ENCODE peak calls at places on chromosomes 3 and 15, in eight cellular contexts. G is colonic mucosa, L is brain microvascular endothelial cell, Q is GM23338, T is cardiac muscle cell, P is uterus, Y is heart left ventricle, U is MM.1S. R is an unnamed sample.

GRCh38 chr3:52005571-52005986 is 9.9 kb upstream of the RPL29 start:
- DNase-seq in G (no peak), L (peak), Q (peak), T (peak), P (no peak), Y (peak), U (no peak), R (peak)

GRCh38 chr3:130374908-130375307 is 29.4 kb downstream of the COL6A5 start:
- DNase-seq in G (no peak), L (no peak), Q (no peak), T (no peak), P (no peak), Y (no peak), U (no peak), R (no peak)

GRCh38 chr3:95911767-95912166 is 902.6 kb upstream of the EPHA6 start:
- DNase-seq in G (no peak), L (no peak), Q (no peak), T (no peak), P (no peak), Y (no peak), U (no peak), R (no peak)

GRCh38 chr15:44340410-44340809 is 51.9 kb downstream of the GOLM2 start:
- DNase-seq in G (no peak), L (peak), Q (peak), T (peak), P (no peak), Y (no peak), U (no peak), R (peak)

GRCh38 chr3:51271172-51271571 is 113.9 kb upstream of the MANF start:
- DNase-seq in G (no peak), L (no peak), Q (no peak), T (no peak), P (no peak), Y (no peak), U (no peak), R (no peak)

GRCh38 chr15:59565299-59565698 is 46.3 kb upstream of the GCNT3 start:
- DNase-seq in G (no peak), L (no peak), Q (no peak), T (no peak), P (no peak), Y (no peak), U (no peak), R (no peak)

GRCh38 chr15:99145005-99145404 is 40.1 kb downstream of the SYNM start:
- DNase-seq in G (no peak), L (no peak), Q (no peak), T (no peak), P (no peak), Y (no peak), U (no peak), R (no peak)

GRCh38 chr3:112378989-112379692 is 46.2 kb downstream of the CD200 start:
- DNase-seq in G (no peak), L (peak), Q (peak), T (peak), P (no peak), Y (no peak), U (no peak), R (peak)

GRCh38 chr3:153621988-153622387 is 460.0 kb downstream of the RAP2B start:
- DNase-seq in G (no peak), L (no peak), Q (no peak), T (no peak), P (no peak), Y (no peak), U (peak), R (no peak)

GRCh38 chr3:138303474-138303873 is 26.2 kb downstream of the NME9 start:
- DNase-seq in G (no peak), L (no peak), Q (no peak), T (no peak), P (no peak), Y (no peak), U (no peak), R (no peak)

GRCh38 chr3:161222662-161223061 is 1.6 kb downstream of the NMD3 start:
- DNase-seq in G (no peak), L (no peak), Q (no peak), T (peak), P (no peak), Y (no peak), U (no peak), R (no peak)

GRCh38 chr3:7546219-7546618 is 685.3 kb downstream of the GRM7 start:
- DNase-seq in G (no peak), L (peak), Q (no peak), T (peak), P (no peak), Y (no peak), U (no peak), R (no peak)

GRCh38 chr3:64595253-64595694 is 92.5 kb downstream of the ADAMTS9 start:
- DNase-seq in G (no peak), L (peak), Q (no peak), T (peak), P (peak), Y (peak), U (no peak), R (no peak)

GRCh38 chr3:37262816-37263393 is 88.5 kb upstream of the LRRFIP2 start:
- DNase-seq in G (no peak), L (peak), Q (no peak), T (no peak), P (no peak), Y (no peak), U (no peak), R (no peak)

GRCh38 chr3:20111836-20112235 is 71.6 kb downstream of the KAT2B start:
- DNase-seq in G (no peak), L (peak), Q (peak), T (no peak), P (no peak), Y (no peak), U (no peak), R (no peak)

GRCh38 chr15:48538941-48539340 is 106.6 kb downstream of the FBN1 start:
- DNase-seq in G (no peak), L (no peak), Q (no peak), T (peak), P (no peak), Y (no peak), U (no peak), R (no peak)

GRCh38 chr3:39644176-39644575 is 165.2 kb upstream of the MYRIP start:
- DNase-seq in G (no peak), L (peak), Q (no peak), T (peak), P (no peak), Y (no peak), U (no peak), R (peak)

GRCh38 chr3:126519506-126520455 is 2.2 kb upstream of the UROC1 start:
- DNase-seq in G (no peak), L (no peak), Q (no peak), T (no peak), P (no peak), Y (no peak), U (no peak), R (no peak)

GRCh38 chr15:58070801-58071418 is 5.4 kb upstream of the ALDH1A2 start:
- DNase-seq in G (peak), L (peak), Q (peak), T (peak), P (peak), Y (peak), U (peak), R (no peak)

GRCh38 chr15:57218826-57219576 is 157.3 kb upstream of the CGNL1 start:
- DNase-seq in G (no peak), L (peak), Q (peak), T (peak), P (no peak), Y (no peak), U (no peak), R (peak)

DNA sequence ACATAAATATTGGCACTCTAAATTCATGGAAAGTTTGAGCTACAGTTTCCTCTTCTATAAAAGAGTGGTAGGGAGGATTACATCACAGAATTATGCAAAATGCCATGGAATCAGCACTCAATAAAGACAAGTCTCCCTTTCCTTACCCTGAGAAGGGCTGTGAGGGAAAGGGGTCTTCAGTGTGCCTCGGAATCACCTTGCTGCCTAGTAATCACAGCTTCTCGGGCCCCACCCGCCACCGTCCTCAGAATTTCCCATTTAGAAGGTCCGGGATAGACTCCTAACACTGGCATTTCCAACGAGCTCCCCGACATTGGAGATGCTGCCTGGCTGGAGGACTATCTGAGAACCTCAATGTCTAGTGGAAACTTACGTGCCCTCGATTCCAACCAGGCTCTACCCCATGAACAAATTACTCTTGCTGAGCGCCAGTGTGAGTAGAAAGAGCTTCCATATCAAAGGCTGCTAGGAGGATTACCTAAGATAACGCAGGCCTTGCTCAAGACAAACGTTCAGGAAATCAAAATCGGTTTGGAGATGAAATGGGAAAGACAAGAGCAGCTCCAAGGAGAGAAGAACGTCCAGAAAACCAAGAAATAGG is 92.1 kb upstream of the CHD2 start:
- DNase-seq in G (peak), L (no peak), Q (peak), T (peak), P (peak), Y (no peak), U (no peak), R (no peak)
- H3K4me3 ChIP-seq in G (peak), L (no peak), Q (peak), T (no peak), P (peak), Y (peak), U (peak), R (no peak)

GRCh38 chr3:197752107-197752506 is 2.4 kb downstream of the FYTTD1 start:
- DNase-seq in G (no peak), L (no peak), Q (no peak), T (no peak), P (no peak), Y (no peak), U (no peak), R (no peak)
- TF ChIP-seq CTCF in G (no peak), L (no peak), Q (no peak), T (no peak), P (no peak), Y (no peak), U (no peak), R (no peak)

GRCh38 chr15:74750759-74751158 is 2.1 kb downstream of the CYP1A2 start:
- DNase-seq in G (no peak), L (no peak), Q (no peak), T (no peak), P (no peak), Y (no peak), U (no peak), R (no peak)
- H3K4me3 ChIP-seq in G (no peak), L (no peak), Q (no peak), T (no peak), P (no peak), Y (no peak), U (no peak), R (no peak)

GRCh38 chr3:23052230-23053019 is 150.7 kb upstream of the UBE2E2 start:
- DNase-seq in G (no peak), L (peak), Q (peak), T (peak), P (no peak), Y (no peak), U (no peak), R (no peak)
- TF ChIP-seq CTCF in G (no peak), L (peak), Q (peak), T (peak), P (no peak), Y (no peak), U (no peak), R (no peak)

DNA sequence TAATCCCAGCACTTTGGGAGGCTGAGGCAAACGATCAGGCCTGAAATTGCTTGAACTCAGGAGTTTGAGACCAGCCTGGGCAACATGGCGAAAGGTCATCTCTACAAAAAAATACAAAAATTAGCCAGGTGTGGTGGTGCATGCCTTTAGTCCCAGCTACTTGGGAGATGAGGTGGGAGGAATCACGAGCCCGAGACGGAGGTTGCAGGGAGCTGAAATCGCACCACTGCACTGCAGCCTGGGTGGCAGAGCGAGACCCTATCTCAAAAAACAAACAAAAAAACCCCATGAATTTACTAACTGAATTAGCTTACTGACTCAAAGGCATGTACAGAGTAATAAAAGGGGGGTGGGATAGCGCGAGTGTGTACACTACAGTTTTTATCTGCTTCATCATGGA is 19.4 kb downstream of the ARF4 start:
- DNase-seq in G (no peak), L (no peak), Q (no peak), T (no peak), P (no peak), Y (no peak), U (no peak), R (no peak)
- H3K4me3 ChIP-seq in G (no peak), L (no peak), Q (no peak), T (no peak), P (no peak), Y (no peak), U (no peak), R (no peak)

DNA sequence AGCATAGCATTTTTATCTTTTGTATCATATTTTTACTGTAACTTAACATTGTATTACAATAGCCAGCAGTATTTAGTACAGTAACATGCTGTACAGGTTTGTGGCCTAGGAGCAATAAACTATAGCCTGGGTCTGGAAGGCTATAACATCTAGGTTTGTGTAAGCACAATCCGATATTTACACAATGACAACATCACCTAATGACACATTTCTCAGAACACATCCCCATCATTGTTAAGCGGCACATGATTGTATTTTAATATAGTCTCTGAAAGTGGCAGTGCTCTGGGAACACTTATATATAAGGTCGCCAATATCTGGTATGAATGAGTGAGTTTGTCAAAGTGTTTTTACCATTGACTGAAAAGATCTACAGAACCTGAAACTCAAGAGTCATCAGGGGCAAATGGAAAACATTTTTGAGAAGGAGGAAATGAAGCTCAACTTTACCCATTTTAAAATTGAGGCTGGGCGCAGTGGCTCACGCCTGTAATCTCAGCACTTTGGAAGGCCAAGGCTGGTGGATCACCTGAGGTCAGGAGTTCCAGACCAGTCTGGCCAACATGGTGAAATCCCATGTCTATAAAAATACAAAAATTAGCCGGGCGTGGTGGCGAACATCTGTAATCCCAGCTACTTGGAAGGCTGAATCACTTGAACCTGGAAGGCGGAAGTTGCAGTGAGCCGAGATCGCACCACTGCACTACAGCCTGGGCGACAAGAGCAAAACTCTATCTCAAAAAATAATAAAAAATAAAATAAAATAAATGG is 38.8 kb upstream of the TNFSF10 start:
- DNase-seq in G (peak), L (no peak), Q (no peak), T (no peak), P (no peak), Y (no peak), U (no peak), R (no peak)
- TF ChIP-seq CTCF in G (no peak), L (no peak), Q (no peak), T (no peak), P (no peak), Y (no peak), U (no peak), R (no peak)

GRCh38 chr3:132232231-132232792 is 84.9 kb upstream of the ACP3 start:
- DNase-seq in G (no peak), L (no peak), Q (no peak), T (peak), P (no peak), Y (no peak), U (no peak), R (no peak)
- H3K4me3 ChIP-seq in G (no peak), L (no peak), Q (no peak), T (peak), P (no peak), Y (no peak), U (no peak), R (no peak)

GRCh38 chr3:46579756-46580286 is 13.7 kb upstream of the LRRC2 start:
- DNase-seq in G (no peak), L (no peak), Q (no peak), T (no peak), P (no peak), Y (no peak), U (no peak), R (no peak)

GRCh38 chr3:46576899-46577298 is 10.8 kb upstream of the LRRC2 start:
- DNase-seq in G (peak), L (no peak), Q (peak), T (no peak), P (no peak), Y (no peak), U (no peak), R (no peak)

GRCh38 chr3:46576386-46576785 is 10.3 kb upstream of the LRRC2 start:
- DNase-seq in G (no peak), L (no peak), Q (no peak), T (no peak), P (no peak), Y (no peak), U (no peak), R (no peak)

GRCh38 chr3:46580675-46581074 is 14.6 kb upstream of the LRRC2 start:
- DNase-seq in G (no peak), L (no peak), Q (no peak), T (no peak), P (no peak), Y (no peak), U (no peak), R (no peak)

DNA sequence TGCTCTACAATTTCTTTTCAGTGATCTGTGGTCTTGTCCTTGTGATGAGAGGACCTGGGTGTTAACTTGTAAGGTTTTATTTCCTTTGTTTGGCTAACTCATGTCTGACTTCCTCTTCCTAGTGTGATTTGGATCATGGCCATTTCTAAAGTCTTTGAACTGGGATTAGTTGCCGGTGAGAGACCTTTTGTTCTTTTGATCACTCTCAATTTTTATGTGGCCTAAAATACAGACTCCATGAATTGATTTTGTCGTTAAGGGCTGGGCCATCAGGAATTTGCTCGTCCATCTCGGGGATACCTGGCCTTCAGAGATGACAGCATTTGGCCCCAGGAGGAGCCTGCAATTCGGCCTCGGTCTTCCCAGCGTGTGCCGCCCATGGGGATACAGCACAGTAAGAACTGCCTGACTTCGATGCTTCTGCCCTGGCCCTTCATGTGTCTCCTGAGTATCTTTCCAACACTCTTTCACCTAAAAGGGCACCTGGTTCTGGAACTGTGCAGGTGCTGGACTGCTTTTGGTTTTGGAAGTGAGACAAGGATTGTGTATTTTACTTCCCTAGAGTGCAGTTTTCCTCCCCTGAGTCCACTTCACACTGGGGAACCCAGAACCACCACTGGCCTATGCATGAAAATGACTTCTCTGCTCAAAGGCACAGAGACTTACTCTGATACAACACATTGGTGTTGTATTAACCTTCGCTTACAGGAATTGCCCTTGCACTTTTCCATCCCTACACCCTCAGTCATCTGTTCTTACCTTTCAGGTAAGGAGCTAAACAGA is 13.1 kb upstream of the LRRC2 start:
- DNase-seq in G (peak), L (no peak), Q (no peak), T (no peak), P (no peak), Y (no peak), U (no peak), R (no peak)
- TF ChIP-seq CTCF in G (no peak), L (no peak), Q (no peak), T (no peak), P (no peak), Y (no peak), U (no peak), R (no peak)